ENCODE peak calls at places on chromosomes 16 and 17, in nine cellular contexts. V, P, M, D, G, Y, K, N and B are unnamed samples.

GRCh38 chr17:1611715-1612114 is 16.9 kb downstream of the SLC43A2 start:
- DNase-seq in K (peak; percentile 15), D (no peak), M (no peak), G (no peak), N (no peak), Y (no peak), P (no peak), V (no peak), B (no peak)

GRCh38 chr16:82585675-82586074 is 41.1 kb upstream of the CDH13 start:
- DNase-seq in Y (no peak), K (no peak), G (no peak), P (no peak), N (no peak), V (no peak), D (no peak), M (no peak), B (no peak)

GRCh38 chr16:1291576-1291974 is 17.9 kb upstream of the UBE2I start:
- DNase-seq in N (no peak), P (no peak), M (no peak), Y (no peak), G (peak; percentile 23), K (no peak), D (no peak), V (no peak), B (no peak)

GRCh38 chr17:39836117-39836516 is 28.0 kb downstream of the IKZF3 start:
- DNase-seq in P (no peak), V (no peak), N (no peak), Y (no peak), K (no peak), G (no peak), D (no peak), M (no peak), B (no peak)

GRCh38 chr16:56329887-56330286 is 95.5 kb downstream of the AMFR start:
- DNase-seq in K (no peak), P (no peak), M (no peak), V (no peak), N (no peak), D (no peak), G (no peak), Y (no peak), B (no peak)

GRCh38 chr16:75660321-75660720 is 12.7 kb downstream of the TERF2IP start:
- DNase-seq in G (peak; percentile 61), M (no peak), N (no peak), Y (no peak), K (no peak), D (no peak), V (no peak), P (no peak), B (no peak)

GRCh38 chr17:42519546-42520444 is 16.2 kb upstream of the NAGLU start:
- DNase-seq in K (peak; percentile 62), Y (peak; percentile 91), G (peak; percentile 99), V (no peak), D (peak; percentile 91), M (peak; percentile 79), P (peak; percentile 95), N (peak; percentile 54), B (peak; percentile 48)

GRCh38 chr16:50284131-50284911 is 18.0 kb downstream of the ADCY7 start:
- DNase-seq in Y (no peak), V (no peak), M (peak; percentile 64), P (no peak), G (peak; percentile 23), D (no peak), K (no peak), N (no peak), B (no peak)

GRCh38 chr17:40122944-40123810 is 1.4 kb downstream of the MSL1 start:
- DNase-seq in K (no peak), M (peak; percentile 65), V (peak; percentile 64), P (no peak), Y (peak; percentile 72), N (peak; percentile 82), G (no peak), D (peak; percentile 60), B (peak; percentile 5)